ENCODE peak calls at places on chromosome 6, in ten cellular contexts. L is ovary; G is epithelial cell of esophagus; N is dorsolateral prefrontal cortex; W is HFF-Myc; B is CD8-positive, alpha-beta memory T cell; E is CD8-positive, alpha-beta T cell; F is mesenchymal stem cell; U is brain microvascular endothelial cell; M is HAP-1. P is an unnamed sample.

GRCh38 chr6:10415593-10416480 is 963 bp upstream of the TFAP2A start:
- DNase-seq in F (no peak), W (no peak), M (no peak), B (no peak), U (no peak), E (no peak), N (no peak), G (no peak), L (no peak), P (no peak)

GRCh38 chr6:16651871-16652270 is 109.4 kb downstream of the ATXN1 start:
- DNase-seq in U (no peak), W (no peak), B (no peak), G (peak; percentile 74), N (no peak), F (no peak), M (no peak), L (no peak), E (no peak), P (peak; percentile 38)

GRCh38 chr6:84825461-84825860 is 61.1 kb upstream of the TBX18 start:
- DNase-seq in M (no peak), U (peak; percentile 93), L (no peak), E (no peak), B (no peak), W (peak; percentile 29), N (no peak), G (peak; percentile 91), F (peak; percentile 10), P (no peak)

GRCh38 chr6:9121551-9121950 is 686.2 kb upstream of the SLC35B3 start:
- DNase-seq in B (no peak), M (no peak), F (no peak), E (no peak), N (no peak), L (no peak), G (peak; percentile 84), U (no peak), W (no peak), P (no peak)

GRCh38 chr6:119463081-119463626 is 113.6 kb upstream of the MAN1A1 start:
- DNase-seq in G (no peak), B (no peak), M (no peak), W (no peak), U (no peak), N (no peak), L (no peak), E (no peak), F (no peak), P (peak; percentile 71)

GRCh38 chr6:28742668-28743270 is 181.0 kb downstream of the TRIM27 start:
- DNase-seq in U (peak; percentile 90), L (no peak), N (no peak), B (no peak), F (peak; percentile 27), G (peak; percentile 76), E (no peak), W (peak; percentile 70), M (peak; percentile 87), P (peak; percentile 58)

GRCh38 chr6:72218125-72218524 is 331.8 kb downstream of the RIMS1 start:
- DNase-seq in L (no peak), F (peak; percentile 43), G (peak; percentile 37), N (peak; percentile 35), M (peak; percentile 54), W (peak; percentile 5), U (peak; percentile 38), B (no peak), E (no peak), P (no peak)

GRCh38 chr6:15089569-15090144 is 156.2 kb upstream of the JARID2 start:
- DNase-seq in N (no peak), B (no peak), M (no peak), W (no peak), F (no peak), G (peak; percentile 89), L (no peak), E (no peak), U (no peak), P (no peak)

GRCh38 chr6:101395345-101395744 is 1.8 kb downstream of the GRIK2 start:
- DNase-seq in W (no peak), B (no peak), M (no peak), L (no peak), G (no peak), N (no peak), U (no peak), F (no peak), E (no peak), P (no peak)

GRCh38 chr6:128655978-128656498 is 135.6 kb upstream of the PTPRK start:
- DNase-seq in L (no peak), M (no peak), W (peak; percentile 67), F (peak; percentile 92), E (no peak), B (no peak), U (peak; percentile 95), N (no peak), G (peak; percentile 82), P (peak; percentile 65)

GRCh38 chr6:149963212-149963461 is 606 bp upstream of the ULBP1 start:
- DNase-seq in E (no peak), W (peak; percentile 17), F (peak; percentile 57), U (peak; percentile 35), G (peak; percentile 37), L (no peak), B (peak; percentile 14), M (no peak), N (no peak), P (peak; percentile 30)

GRCh38 chr6:149965191-149966020 is 1.7 kb downstream of the ULBP1 start:
- DNase-seq in N (no peak), G (peak; percentile 20), E (no peak), U (no peak), W (no peak), L (peak; percentile 29), F (peak; percentile 7), M (peak; percentile 59), B (no peak), P (no peak)

GRCh38 chr6:149963462-149964242 is at the start of gene ULBP1:
- DNase-seq in E (peak; percentile 44), G (peak; percentile 89), B (peak; percentile 68), L (peak; percentile 65), M (peak; percentile 98), F (peak; percentile 86), W (peak; percentile 69), U (peak; percentile 62), N (peak; percentile 49), P (peak; percentile 75)

GRCh38 chr6:149962461-149963211 is 1.1 kb upstream of the ULBP1 start:
- DNase-seq in G (no peak), B (no peak), W (no peak), U (no peak), F (no peak), N (no peak), E (no peak), M (no peak), L (no peak), P (no peak)

DNA sequence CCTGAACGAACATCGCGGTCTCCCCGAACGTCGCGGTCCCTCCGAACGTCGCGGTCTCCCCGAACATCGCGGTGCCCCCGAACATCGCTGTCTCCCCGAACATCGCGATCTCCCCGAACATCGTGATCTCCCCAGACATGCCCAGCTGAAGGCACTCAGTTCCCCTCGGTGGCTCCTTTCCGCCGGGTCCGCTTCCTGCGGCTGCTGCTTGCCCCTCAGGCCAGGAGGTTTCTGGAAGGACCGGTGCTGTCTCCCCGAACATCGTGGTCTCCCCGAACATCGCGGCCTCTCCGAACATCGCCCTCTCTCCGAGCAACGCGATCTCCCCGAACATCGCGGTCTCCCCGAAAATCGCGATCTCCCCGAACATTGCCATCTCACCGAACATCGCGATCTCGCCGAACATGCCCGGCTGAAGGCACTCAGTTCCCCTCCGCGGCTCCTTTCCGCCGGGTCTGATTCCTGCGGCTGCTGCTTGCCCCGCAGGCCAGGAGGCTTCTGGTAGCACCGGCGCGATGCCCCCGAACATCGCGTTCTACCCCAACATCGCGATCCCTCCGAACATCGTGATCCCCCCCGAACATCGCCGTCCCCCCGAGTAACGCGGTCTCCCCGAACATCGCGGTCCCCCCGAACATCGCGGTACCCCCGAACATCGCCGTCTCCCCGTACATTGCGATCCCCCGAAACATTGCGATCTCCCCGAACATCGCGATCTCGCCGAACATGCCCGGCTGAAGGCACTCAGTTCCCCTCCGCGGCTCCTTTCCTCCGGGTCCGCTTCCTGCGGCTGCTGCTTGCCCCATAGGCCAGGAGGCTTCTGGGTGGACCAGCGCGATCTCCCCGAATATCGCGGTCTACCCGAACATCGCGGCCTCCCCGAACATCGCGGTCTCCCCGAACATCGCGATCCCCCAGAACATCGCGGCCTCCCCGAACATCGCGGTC is 774 bp downstream of the ULBP1 start:
- DNase-seq in G (peak; percentile 25), L (no peak), B (no peak), U (peak; percentile 43), E (no peak), M (peak; percentile 41), N (no peak), W (no peak), F (peak; percentile 40), P (peak; percentile 37)
- H3K4me3 ChIP-seq in G (peak overlapping the region; percentile 53), L (peak overlapping the region; percentile 29), B (peak overlapping the region; percentile 69), U (peak overlapping the region; percentile 49), E (peak overlapping the region; percentile 74), M (peak overlapping the region; percentile 68), N (peak overlapping the region; percentile 25), W (peak overlapping the region; percentile 51), F (peak overlapping the region; percentile 72), P (peak overlapping the region; percentile 45)

DNA sequence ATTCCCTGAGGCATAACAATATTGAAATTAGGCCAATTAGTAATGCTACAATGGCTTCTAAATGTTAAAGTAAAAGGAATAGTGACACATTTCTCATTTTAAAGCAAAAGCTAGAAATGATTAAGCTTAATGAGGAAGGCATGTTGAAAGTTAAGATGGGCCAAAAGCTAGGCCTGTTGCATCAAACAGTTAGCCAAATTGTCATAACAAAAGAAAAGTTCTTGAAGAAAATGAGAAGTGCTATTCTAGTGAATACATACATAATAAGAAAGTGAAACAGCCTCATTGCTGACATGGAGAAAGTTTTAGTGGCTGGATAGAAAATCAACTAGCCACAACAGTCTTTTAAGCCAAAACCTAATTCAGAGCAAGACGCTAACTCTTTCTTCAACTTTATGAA is 12.9 kb downstream of the OR2A4 start:
- DNase-seq in G (no peak), E (no peak), U (no peak), N (no peak), L (no peak), M (no peak), B (no peak), F (no peak), W (no peak), P (peak; percentile 48)
- H3K4me3 ChIP-seq in G (no peak overlapping the region), E (no peak overlapping the region), U (no peak overlapping the region), N (no peak overlapping the region), L (no peak overlapping the region), M (no peak overlapping the region), B (no peak overlapping the region), F (no peak overlapping the region), W (no peak overlapping the region), P (no peak overlapping the region)

DNA sequence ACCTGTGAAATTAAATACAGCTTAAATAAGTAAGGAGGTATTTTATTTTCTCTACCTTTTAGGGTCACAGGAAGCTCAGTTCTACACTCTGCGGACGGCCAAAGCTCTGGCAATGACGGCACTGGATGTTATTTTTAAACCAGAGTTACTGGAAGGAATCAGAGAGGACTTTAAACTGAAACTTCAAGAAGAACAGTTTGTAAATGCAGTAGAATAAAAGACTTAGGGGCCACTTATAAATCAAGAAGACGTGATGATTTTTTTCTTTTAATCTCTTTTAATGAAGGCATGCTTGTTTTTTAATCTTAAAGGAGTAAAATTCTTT is 16.2 kb downstream of the PM20D2 start:
- DNase-seq in U (no peak), W (no peak), B (no peak), E (no peak), N (no peak), F (no peak), G (no peak), L (no peak), M (no peak), P (no peak)
- H3K4me3 ChIP-seq in U (no peak overlapping the region), W (no peak overlapping the region), B (no peak overlapping the region), E (no peak overlapping the region), N (no peak overlapping the region), F (no peak overlapping the region), G (no peak overlapping the region), L (no peak overlapping the region), M (no peak overlapping the region), P (no peak overlapping the region)

DNA sequence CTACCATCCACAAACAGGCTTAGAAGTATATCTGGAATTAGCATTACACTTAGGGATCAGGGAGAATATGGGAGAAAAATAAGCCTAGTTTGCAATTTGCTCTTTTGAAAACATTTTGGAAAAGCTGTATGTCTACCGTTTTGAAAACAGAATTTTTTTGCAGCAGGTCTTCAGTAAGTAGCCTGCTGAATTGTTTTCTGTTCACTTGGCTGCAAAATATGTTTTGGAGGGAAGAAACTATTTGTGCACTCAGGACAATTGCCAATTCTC is 39.6 kb downstream of the ILRUN start:
- DNase-seq in W (no peak), F (no peak), M (no peak), E (no peak), G (no peak), B (no peak), U (no peak), N (no peak), L (no peak), P (no peak)
- H3K4me3 ChIP-seq in W (peak overlapping the region; percentile 41), F (peak overlapping the region; percentile 79), M (no peak overlapping the region), E (peak overlapping the region; percentile 33), G (peak overlapping the region; percentile 38), B (peak overlapping the region; percentile 38), U (peak overlapping the region; percentile 44), N (peak overlapping the region; percentile 23), L (peak overlapping the region; percentile 26), P (peak overlapping the region; percentile 18)